ENCODE peak calls at places on chromosome X, in nine cellular contexts. Y, E, G, O, N, S, M, F and X are unnamed samples.

GRCh38 chrX:119895843-119896326 is at the start of gene AKAP14:
- DNase-seq in M (no peak), Y (no peak), S (no peak), E (peak), O (no peak), G (no peak), F (no peak), N (no peak), X (no peak)

GRCh38 chrX:72569786-72570185 is 2.9 kb downstream of the HDAC8 start:
- DNase-seq in S (no peak), Y (no peak), N (no peak), G (no peak), M (no peak), O (no peak), F (no peak), E (no peak), X (no peak)

GRCh38 chrX:31039327-31039711 is 32.5 kb downstream of the FTHL17 start:
- DNase-seq in G (no peak), F (no peak), N (no peak), O (no peak), S (no peak), M (no peak), E (no peak), Y (no peak), X (no peak)

GRCh38 chrX:154800508-154801207 is 4.6 kb downstream of the MPP1 start:
- DNase-seq in Y (no peak), F (no peak), N (no peak), S (no peak), E (no peak), G (no peak), O (no peak), M (no peak), X (no peak)

GRCh38 chrX:40299028-40299479 is 201.3 kb upstream of the BCOR start:
- DNase-seq in O (no peak), M (peak), G (no peak), S (no peak), E (peak), Y (no peak), F (no peak), N (no peak), X (no peak)

GRCh38 chrX:19544693-19545305 is 29.5 kb upstream of the MAP3K15 start:
- DNase-seq in F (peak), G (peak), Y (no peak), E (no peak), N (no peak), O (peak), S (no peak), M (peak), X (no peak)

GRCh38 chrX:125131146-125131545 is 188.5 kb upstream of the TEX13C start:
- DNase-seq in M (no peak), G (peak), E (no peak), F (no peak), Y (no peak), N (no peak), O (no peak), S (no peak), X (no peak)

GRCh38 chrX:32084757-32085156 is 1012.9 kb upstream of the FTHL17 start:
- DNase-seq in Y (no peak), S (no peak), N (no peak), F (no peak), E (no peak), G (no peak), M (no peak), O (no peak), X (no peak)

GRCh38 chrX:118495958-118496762 is 545 bp downstream of the DOCK11 start:
- DNase-seq in G (peak), S (peak), M (no peak), F (peak), E (peak), N (peak), Y (peak), O (peak), X (no peak)

GRCh38 chrX:39212456-39212855 is 411.2 kb downstream of the MID1IP1 start:
- DNase-seq in M (no peak), N (no peak), G (no peak), Y (no peak), F (no peak), S (no peak), E (no peak), O (no peak), X (no peak)

GRCh38 chrX:26851981-26852380 is 611.2 kb downstream of the PPP4R3C start:
- DNase-seq in N (no peak), S (no peak), Y (no peak), M (no peak), O (no peak), F (peak), G (peak), E (no peak), X (no peak)

GRCh38 chrX:143580266-143580665 is 55.6 kb downstream of the SLITRK4 start:
- DNase-seq in N (no peak), S (no peak), O (no peak), Y (no peak), G (peak), M (no peak), E (no peak), F (no peak), X (no peak)

DNA sequence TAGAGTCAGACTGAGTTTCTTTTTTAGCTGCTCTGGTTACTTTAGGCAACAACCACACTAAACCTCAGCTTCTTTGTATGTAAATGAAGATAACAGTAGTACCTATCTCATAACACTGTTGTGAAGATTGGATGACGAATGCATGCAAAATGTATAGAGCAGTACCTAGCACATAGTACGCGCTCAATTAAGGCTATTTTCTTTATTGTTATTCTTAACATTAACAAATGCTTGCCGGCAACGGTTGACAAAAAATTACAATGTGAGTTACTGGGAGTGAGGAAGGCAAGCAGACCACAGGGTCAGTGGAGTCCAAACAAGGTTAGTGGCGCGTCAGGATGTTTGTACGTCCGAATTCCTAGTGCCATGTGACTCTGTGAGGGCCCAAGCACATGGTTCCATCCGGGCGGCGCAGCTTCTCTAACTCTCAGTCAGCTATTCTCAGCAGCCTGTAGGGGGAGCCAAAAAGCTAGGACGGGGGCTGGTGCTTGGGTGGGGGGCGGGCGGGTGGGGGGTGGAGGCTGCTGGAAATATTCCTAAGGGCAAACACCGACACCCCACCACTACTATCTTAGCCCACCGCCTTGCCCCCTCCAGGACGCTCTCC is 795 bp upstream of the NALF2 start:
- DNase-seq in N (no peak), E (no peak), G (no peak), Y (no peak), M (no peak), O (no peak), F (no peak), S (no peak), X (no peak)
- TF ChIP-seq CTCF in N (peak), E (peak), G (no peak), Y (no peak), M (peak), O (no peak), F (no peak), S (no peak), X (peak)

GRCh38 chrX:8404958-8405357 is 59.7 kb upstream of the VCX3B start:
- DNase-seq in F (no peak), G (no peak), Y (no peak), E (no peak), M (no peak), O (no peak), N (no peak), S (no peak), X (no peak)
- TF ChIP-seq CTCF in F (no peak), G (no peak), Y (no peak), E (no peak), M (no peak), O (no peak), N (no peak), S (no peak), X (no peak)

DNA sequence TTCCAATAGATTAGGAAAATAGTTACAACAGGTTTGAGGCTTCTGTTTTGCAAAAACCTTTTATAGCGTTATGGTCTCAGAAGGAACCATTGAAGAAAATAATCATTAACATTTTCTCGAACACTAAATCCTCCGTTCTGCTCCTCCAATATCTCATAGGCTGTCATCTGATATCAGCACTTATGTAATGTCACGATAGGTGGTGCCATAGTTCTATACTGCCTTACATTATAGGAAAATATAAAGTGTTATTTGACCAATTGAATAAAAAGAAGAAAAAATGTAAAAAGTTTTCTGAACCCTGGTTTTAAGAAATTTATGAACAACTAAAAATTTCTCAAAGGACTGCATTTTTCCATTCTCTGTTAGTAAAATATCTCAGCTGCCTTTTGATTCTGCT is 291.4 kb downstream of the RPA4 start:
- DNase-seq in G (no peak), O (no peak), M (no peak), F (no peak), N (no peak), Y (no peak), S (no peak), E (no peak), X (no peak)
- TF ChIP-seq CTCF in G (no peak), O (no peak), M (no peak), F (no peak), N (no peak), Y (no peak), S (no peak), E (no peak), X (no peak)

DNA sequence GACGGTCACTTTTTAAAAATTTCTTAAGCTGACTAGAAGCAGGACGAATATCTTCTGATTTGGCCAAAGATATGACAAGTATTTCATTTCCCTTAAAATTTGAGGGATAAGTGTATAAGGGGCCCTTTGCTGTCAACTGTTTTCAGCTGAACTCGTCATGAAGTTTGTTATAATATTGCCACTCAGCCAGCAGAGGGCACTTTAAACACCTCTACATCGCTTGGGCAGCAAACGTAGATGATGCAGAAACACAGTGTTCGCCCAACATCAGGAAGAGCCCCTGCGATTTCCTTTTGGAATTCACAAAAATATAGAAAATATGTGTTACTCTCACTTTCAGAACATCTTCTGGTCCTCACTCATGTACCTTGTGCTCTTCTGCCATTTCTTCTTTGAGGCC is 435.7 kb upstream of the FMR1 start:
- DNase-seq in E (no peak), N (no peak), Y (no peak), M (peak), F (peak), G (peak), S (no peak), O (no peak), X (no peak)
- TF ChIP-seq CTCF in E (peak), N (peak), Y (peak), M (peak), F (peak), G (peak), S (no peak), O (no peak), X (peak)

GRCh38 chrX:111648802-111649201 is 32.2 kb upstream of the ALG13 start:
- DNase-seq in S (no peak), G (no peak), N (no peak), E (no peak), O (no peak), F (no peak), M (no peak), Y (no peak), X (no peak)

GRCh38 chrX:111649641-111650040 is 31.3 kb upstream of the ALG13 start:
- DNase-seq in N (no peak), Y (no peak), S (no peak), G (no peak), M (no peak), F (no peak), O (no peak), E (no peak), X (no peak)

DNA sequence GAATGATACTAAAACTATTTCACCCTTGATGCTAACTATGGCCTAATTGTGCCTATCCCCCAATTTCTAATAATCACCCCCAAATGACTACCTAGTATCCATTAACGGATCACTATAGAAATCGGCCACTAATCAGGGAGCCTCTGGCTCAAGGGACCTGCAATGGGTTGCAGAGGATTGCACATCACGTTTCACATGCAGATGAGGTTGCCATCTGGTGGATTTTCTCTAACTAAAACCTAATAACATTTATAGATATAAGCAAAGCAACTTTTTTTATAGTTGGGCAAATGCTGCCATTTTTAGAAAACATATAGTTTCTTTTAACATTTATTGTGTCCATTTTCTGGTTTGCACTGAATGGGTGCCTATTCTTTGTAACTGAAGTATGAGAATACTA is 28.3 kb upstream of the ALG13 start:
- DNase-seq in M (no peak), N (no peak), E (no peak), G (no peak), S (no peak), Y (no peak), O (no peak), F (no peak), X (no peak)
- TF ChIP-seq CTCF in M (no peak), N (no peak), E (no peak), G (no peak), S (no peak), Y (no peak), O (no peak), F (no peak), X (peak)

GRCh38 chrX:47026198-47026597 is 52.0 kb upstream of the RGN start:
- DNase-seq in G (no peak), S (no peak), N (no peak), E (no peak), M (no peak), Y (no peak), F (no peak), O (no peak), X (no peak)

DNA sequence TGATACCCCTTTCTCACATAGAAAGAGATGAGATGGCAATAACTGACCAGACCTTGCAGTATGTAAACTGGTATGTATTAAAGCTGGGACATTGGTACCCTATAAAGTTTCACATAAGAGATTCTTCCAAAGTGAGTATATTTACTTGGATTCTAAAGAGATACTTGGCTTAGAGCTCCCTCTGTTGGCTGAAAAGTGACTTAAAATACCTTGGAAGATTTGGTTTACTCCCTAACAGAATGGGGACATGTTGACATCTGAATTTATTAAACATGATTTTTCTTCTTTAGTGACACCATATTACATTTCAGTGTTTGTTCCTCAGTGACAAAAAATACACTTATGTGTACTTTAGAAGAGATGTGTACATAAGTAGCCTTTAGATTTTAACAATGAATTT is 47.9 kb upstream of the RGN start:
- DNase-seq in M (peak), F (peak), G (peak), S (no peak), Y (no peak), O (no peak), E (no peak), N (no peak), X (no peak)
- TF ChIP-seq CTCF in M (peak), F (no peak), G (peak), S (no peak), Y (peak), O (peak), E (peak), N (peak), X (peak)